ENCODE peak calls at places on chromosomes 13 and 19, in six cellular contexts. One of them, this sample, is unnamed.

GRCh38 chr19:1655992-1656608 is 3.7 kb upstream of the TCF3 start:
- DNase-seq in fibroblast of mammary gland: no peak
- DNase-seq in progenitor cell of endocrine pancreas: no peak
- DNase-seq in mucosa of descending colon: peak
- DNase-seq in cardiac fibroblast: no peak
- DNase-seq in body of pancreas: no peak
- DNase-seq in this sample: no peak

GRCh38 chr19:41682437-41682836 is 5.6 kb downstream of the CEACAM7 start:
- DNase-seq in fibroblast of mammary gland: no peak
- DNase-seq in cardiac fibroblast: no peak
- DNase-seq in progenitor cell of endocrine pancreas: no peak
- DNase-seq in mucosa of descending colon: peak
- DNase-seq in body of pancreas: no peak
- DNase-seq in this sample: peak

GRCh38 chr19:53019684-53020083 is 6.0 kb downstream of the ERVV-1 start:
- DNase-seq in mucosa of descending colon: no peak
- DNase-seq in body of pancreas: no peak
- DNase-seq in progenitor cell of endocrine pancreas: no peak
- DNase-seq in fibroblast of mammary gland: no peak
- DNase-seq in cardiac fibroblast: no peak
- DNase-seq in this sample: no peak

GRCh38 chr19:6740589-6741348 is 1.3 kb downstream of the TRIP10 start:
- DNase-seq in fibroblast of mammary gland: peak
- DNase-seq in cardiac fibroblast: peak
- DNase-seq in body of pancreas: peak
- DNase-seq in progenitor cell of endocrine pancreas: peak
- DNase-seq in mucosa of descending colon: peak
- DNase-seq in this sample: peak

GRCh38 chr19:30374791-30375650 is 2.8 kb downstream of the ZNF536 start:
- DNase-seq in progenitor cell of endocrine pancreas: no peak
- DNase-seq in fibroblast of mammary gland: no peak
- DNase-seq in mucosa of descending colon: no peak
- DNase-seq in body of pancreas: no peak
- DNase-seq in cardiac fibroblast: no peak
- DNase-seq in this sample: no peak

GRCh38 chr13:109332501-109333499 is 453.6 kb downstream of the IRS2 start:
- DNase-seq in mucosa of descending colon: no peak
- DNase-seq in progenitor cell of endocrine pancreas: no peak
- DNase-seq in fibroblast of mammary gland: no peak
- DNase-seq in body of pancreas: no peak
- DNase-seq in cardiac fibroblast: no peak
- DNase-seq in this sample: peak

GRCh38 chr13:74205313-74205690 is 71.1 kb upstream of the KLF12 start:
- DNase-seq in progenitor cell of endocrine pancreas: no peak
- DNase-seq in cardiac fibroblast: no peak
- DNase-seq in fibroblast of mammary gland: no peak
- DNase-seq in body of pancreas: no peak
- DNase-seq in mucosa of descending colon: no peak
- DNase-seq in this sample: no peak

GRCh38 chr13:43364210-43365041 is 341.0 kb downstream of the DNAJC15 start:
- DNase-seq in cardiac fibroblast: peak
- DNase-seq in mucosa of descending colon: no peak
- DNase-seq in fibroblast of mammary gland: peak
- DNase-seq in body of pancreas: no peak
- DNase-seq in progenitor cell of endocrine pancreas: no peak
- DNase-seq in this sample: no peak

GRCh38 chr13:39575641-39576238 is 27.3 kb downstream of the LHFPL6 start:
- DNase-seq in cardiac fibroblast: no peak
- DNase-seq in mucosa of descending colon: no peak
- DNase-seq in progenitor cell of endocrine pancreas: no peak
- DNase-seq in body of pancreas: no peak
- DNase-seq in fibroblast of mammary gland: no peak
- DNase-seq in this sample: no peak

GRCh38 chr13:59038824-59039223 is 1124.9 kb downstream of the DIAPH3 start:
- DNase-seq in body of pancreas: no peak
- DNase-seq in fibroblast of mammary gland: no peak
- DNase-seq in progenitor cell of endocrine pancreas: no peak
- DNase-seq in mucosa of descending colon: no peak
- DNase-seq in cardiac fibroblast: no peak
- DNase-seq in this sample: no peak

GRCh38 chr13:24215732-24216131 is 55.2 kb downstream of the SPATA13 start:
- DNase-seq in progenitor cell of endocrine pancreas: no peak
- DNase-seq in body of pancreas: peak
- DNase-seq in fibroblast of mammary gland: peak
- DNase-seq in cardiac fibroblast: peak
- DNase-seq in mucosa of descending colon: no peak
- DNase-seq in this sample: no peak

GRCh38 chr13:63490149-63490548 is 2074.5 kb upstream of the PCDH20 start:
- DNase-seq in progenitor cell of endocrine pancreas: no peak
- DNase-seq in fibroblast of mammary gland: no peak
- DNase-seq in mucosa of descending colon: no peak
- DNase-seq in cardiac fibroblast: no peak
- DNase-seq in body of pancreas: no peak
- DNase-seq in this sample: no peak

GRCh38 chr13:45016792-45017425 is 27.6 kb downstream of the GPALPP1 start:
- DNase-seq in cardiac fibroblast: no peak
- DNase-seq in body of pancreas: no peak
- DNase-seq in progenitor cell of endocrine pancreas: no peak
- DNase-seq in fibroblast of mammary gland: no peak
- DNase-seq in mucosa of descending colon: no peak
- DNase-seq in this sample: no peak

GRCh38 chr13:114015608-114016295 is 41.9 kb upstream of the C13orf46 start:
- DNase-seq in body of pancreas: no peak
- DNase-seq in progenitor cell of endocrine pancreas: no peak
- DNase-seq in fibroblast of mammary gland: peak
- DNase-seq in mucosa of descending colon: peak
- DNase-seq in cardiac fibroblast: peak
- DNase-seq in this sample: peak

GRCh38 chr13:97535619-97536018 is 101.7 kb downstream of the RAP2A start:
- DNase-seq in cardiac fibroblast: peak
- DNase-seq in fibroblast of mammary gland: peak
- DNase-seq in mucosa of descending colon: no peak
- DNase-seq in progenitor cell of endocrine pancreas: no peak
- DNase-seq in body of pancreas: no peak
- DNase-seq in this sample: no peak

GRCh38 chr19:32877323-32877912 is 7.9 kb upstream of the SLC7A9 start:
- DNase-seq in progenitor cell of endocrine pancreas: no peak
- DNase-seq in fibroblast of mammary gland: no peak
- DNase-seq in cardiac fibroblast: no peak
- DNase-seq in body of pancreas: no peak
- DNase-seq in mucosa of descending colon: peak
- DNase-seq in this sample: no peak

GRCh38 chr19:1923319-1923718 is 17.7 kb upstream of the CSNK1G2 start:
- DNase-seq in fibroblast of mammary gland: no peak
- DNase-seq in progenitor cell of endocrine pancreas: no peak
- DNase-seq in body of pancreas: no peak
- DNase-seq in mucosa of descending colon: no peak
- DNase-seq in cardiac fibroblast: no peak
- DNase-seq in this sample: no peak

GRCh38 chr13:24180743-24181384 is 20.3 kb downstream of the SPATA13 start:
- DNase-seq in cardiac fibroblast: no peak
- DNase-seq in body of pancreas: no peak
- DNase-seq in fibroblast of mammary gland: peak
- DNase-seq in progenitor cell of endocrine pancreas: no peak
- DNase-seq in mucosa of descending colon: no peak
- DNase-seq in this sample: no peak

GRCh38 chr19:17944301-17944700 is 11.5 kb downstream of the CCDC124 start:
- DNase-seq in body of pancreas: no peak
- DNase-seq in mucosa of descending colon: no peak
- DNase-seq in cardiac fibroblast: peak
- DNase-seq in fibroblast of mammary gland: peak
- DNase-seq in progenitor cell of endocrine pancreas: no peak
- DNase-seq in this sample: no peak

GRCh38 chr19:686589-687297 is 8.5 kb downstream of the PRSS57 start:
- DNase-seq in body of pancreas: no peak
- DNase-seq in progenitor cell of endocrine pancreas: no peak
- DNase-seq in mucosa of descending colon: no peak
- DNase-seq in cardiac fibroblast: no peak
- DNase-seq in fibroblast of mammary gland: no peak
- DNase-seq in this sample: no peak

GRCh38 chr13:78978381-78978998 is 319.5 kb upstream of the OBI1 start:
- DNase-seq in body of pancreas: peak
- DNase-seq in mucosa of descending colon: no peak
- DNase-seq in cardiac fibroblast: peak
- DNase-seq in fibroblast of mammary gland: peak
- DNase-seq in progenitor cell of endocrine pancreas: no peak
- DNase-seq in this sample: peak

GRCh38 chr13:96044238-96044637 is 9.0 kb downstream of the UGGT2 start:
- DNase-seq in progenitor cell of endocrine pancreas: no peak
- DNase-seq in cardiac fibroblast: no peak
- DNase-seq in body of pancreas: no peak
- DNase-seq in fibroblast of mammary gland: no peak
- DNase-seq in mucosa of descending colon: no peak
- DNase-seq in this sample: no peak

GRCh38 chr19:6238643-6239281 is 41.0 kb downstream of the MLLT1 start:
- DNase-seq in mucosa of descending colon: no peak
- DNase-seq in body of pancreas: peak
- DNase-seq in fibroblast of mammary gland: peak
- DNase-seq in progenitor cell of endocrine pancreas: no peak
- DNase-seq in cardiac fibroblast: peak
- DNase-seq in this sample: no peak

GRCh38 chr19:28217064-28217463 is 995.9 kb downstream of the UQCRFS1 start:
- DNase-seq in mucosa of descending colon: no peak
- DNase-seq in cardiac fibroblast: no peak
- DNase-seq in body of pancreas: no peak
- DNase-seq in progenitor cell of endocrine pancreas: no peak
- DNase-seq in fibroblast of mammary gland: no peak
- DNase-seq in this sample: no peak

GRCh38 chr19:17951151-17952040 is 15.5 kb upstream of the KCNN1 start:
- DNase-seq in body of pancreas: no peak
- DNase-seq in fibroblast of mammary gland: no peak
- DNase-seq in mucosa of descending colon: no peak
- DNase-seq in cardiac fibroblast: no peak
- DNase-seq in progenitor cell of endocrine pancreas: no peak
- DNase-seq in this sample: no peak

DNA sequence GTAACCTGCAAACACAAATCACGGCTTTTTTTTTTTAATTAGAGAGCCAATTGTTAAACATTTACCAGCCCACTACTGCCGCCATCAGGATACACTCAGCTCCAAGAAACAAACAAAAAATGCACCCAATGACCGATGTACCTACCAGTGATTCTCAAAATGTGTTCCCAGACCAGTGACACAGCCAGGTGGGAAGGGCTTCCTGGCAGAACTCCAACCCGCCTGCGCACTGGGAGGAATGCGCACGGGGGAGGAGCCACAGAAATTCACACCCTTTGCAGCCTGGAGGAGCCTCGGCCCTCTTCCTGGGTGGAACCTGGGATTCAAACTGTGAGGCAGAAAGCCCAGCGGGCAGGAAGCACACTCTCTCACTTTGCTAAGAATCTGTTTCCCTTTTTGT is 255.9 kb downstream of the TBC1D4 start:
- DNase-seq in body of pancreas: no peak
- DNase-seq in progenitor cell of endocrine pancreas: no peak
- DNase-seq in mucosa of descending colon: no peak
- DNase-seq in cardiac fibroblast: no peak
- DNase-seq in fibroblast of mammary gland: peak
- DNase-seq in this sample: no peak
- TF ChIP-seq CTCF in body of pancreas: no peak
- TF ChIP-seq CTCF in progenitor cell of endocrine pancreas: no peak
- TF ChIP-seq CTCF in mucosa of descending colon: no peak
- TF ChIP-seq CTCF in cardiac fibroblast: no peak
- TF ChIP-seq CTCF in fibroblast of mammary gland: no peak
- TF ChIP-seq CTCF in this sample: no peak

GRCh38 chr19:47003611-47003935 is 16.1 kb upstream of the NPAS1 start:
- DNase-seq in progenitor cell of endocrine pancreas: no peak
- DNase-seq in cardiac fibroblast: no peak
- DNase-seq in fibroblast of mammary gland: no peak
- DNase-seq in body of pancreas: no peak
- DNase-seq in mucosa of descending colon: no peak
- DNase-seq in this sample: no peak

GRCh38 chr19:47002853-47003610 is 16.6 kb upstream of the NPAS1 start:
- DNase-seq in cardiac fibroblast: no peak
- DNase-seq in body of pancreas: no peak
- DNase-seq in fibroblast of mammary gland: no peak
- DNase-seq in progenitor cell of endocrine pancreas: no peak
- DNase-seq in mucosa of descending colon: no peak
- DNase-seq in this sample: no peak

GRCh38 chr19:47001584-47001983 is 18.1 kb upstream of the NPAS1 start:
- DNase-seq in fibroblast of mammary gland: no peak
- DNase-seq in mucosa of descending colon: no peak
- DNase-seq in cardiac fibroblast: no peak
- DNase-seq in body of pancreas: no peak
- DNase-seq in progenitor cell of endocrine pancreas: no peak
- DNase-seq in this sample: no peak

GRCh38 chr19:47004012-47004465 is 15.6 kb upstream of the NPAS1 start:
- DNase-seq in body of pancreas: no peak
- DNase-seq in cardiac fibroblast: no peak
- DNase-seq in fibroblast of mammary gland: no peak
- DNase-seq in progenitor cell of endocrine pancreas: no peak
- DNase-seq in mucosa of descending colon: no peak
- DNase-seq in this sample: no peak

GRCh38 chr19:47002106-47002766 is 17.4 kb upstream of the NPAS1 start:
- DNase-seq in body of pancreas: no peak
- DNase-seq in mucosa of descending colon: no peak
- DNase-seq in fibroblast of mammary gland: no peak
- DNase-seq in cardiac fibroblast: no peak
- DNase-seq in progenitor cell of endocrine pancreas: no peak
- DNase-seq in this sample: peak
- TF ChIP-seq CTCF in body of pancreas: no peak
- TF ChIP-seq CTCF in mucosa of descending colon: no peak
- TF ChIP-seq CTCF in fibroblast of mammary gland: no peak
- TF ChIP-seq CTCF in cardiac fibroblast: no peak
- TF ChIP-seq CTCF in progenitor cell of endocrine pancreas: no peak
- TF ChIP-seq CTCF in this sample: peak

DNA sequence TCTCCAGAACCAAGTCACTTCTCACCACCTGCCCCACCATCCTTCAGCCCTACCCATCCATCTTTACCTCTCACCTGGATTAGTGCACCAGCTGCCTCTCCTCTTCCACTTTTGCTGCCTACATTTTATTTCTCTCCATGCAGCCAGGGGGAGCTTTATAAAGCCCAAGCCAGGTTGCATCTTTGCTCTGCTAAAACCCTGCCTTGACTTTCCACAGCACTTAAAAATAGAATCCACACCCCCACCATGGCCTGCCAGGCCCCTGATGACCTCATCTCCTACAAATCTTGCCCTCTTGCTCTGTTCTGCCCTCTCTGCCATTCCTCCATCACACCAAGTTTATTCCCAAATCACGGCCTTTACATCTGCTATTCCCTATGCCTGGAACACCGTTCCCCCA is 1.8 kb downstream of the HOOK2 start:
- DNase-seq in fibroblast of mammary gland: peak
- DNase-seq in body of pancreas: no peak
- DNase-seq in cardiac fibroblast: peak
- DNase-seq in progenitor cell of endocrine pancreas: no peak
- DNase-seq in mucosa of descending colon: no peak
- DNase-seq in this sample: no peak
- TF ChIP-seq CTCF in fibroblast of mammary gland: peak
- TF ChIP-seq CTCF in body of pancreas: no peak
- TF ChIP-seq CTCF in cardiac fibroblast: peak
- TF ChIP-seq CTCF in progenitor cell of endocrine pancreas: no peak
- TF ChIP-seq CTCF in mucosa of descending colon: no peak
- TF ChIP-seq CTCF in this sample: no peak

DNA sequence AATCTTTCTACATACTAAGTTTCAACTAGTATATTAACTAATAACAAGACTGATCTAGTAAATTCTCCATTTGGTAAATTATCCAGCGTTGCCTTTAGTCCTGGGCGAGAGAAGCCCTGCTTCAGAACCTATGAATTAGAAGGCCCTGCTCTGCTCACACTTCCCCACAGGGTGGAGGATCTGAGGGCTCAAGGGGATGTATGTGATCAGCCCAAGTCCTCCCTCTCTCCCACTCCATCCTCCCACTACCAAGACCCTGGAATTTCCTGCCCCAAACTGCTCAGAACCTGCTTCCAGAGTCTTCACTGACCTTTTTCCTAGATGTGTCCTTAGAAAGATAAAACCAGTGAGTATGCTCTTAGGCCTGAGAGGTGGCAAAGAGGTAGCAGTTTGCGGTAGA is 91.6 kb downstream of the WDFY2 start:
- DNase-seq in cardiac fibroblast: no peak
- DNase-seq in body of pancreas: no peak
- DNase-seq in progenitor cell of endocrine pancreas: no peak
- DNase-seq in fibroblast of mammary gland: no peak
- DNase-seq in mucosa of descending colon: no peak
- DNase-seq in this sample: no peak
- TF ChIP-seq CTCF in cardiac fibroblast: no peak
- TF ChIP-seq CTCF in body of pancreas: no peak
- TF ChIP-seq CTCF in progenitor cell of endocrine pancreas: no peak
- TF ChIP-seq CTCF in fibroblast of mammary gland: no peak
- TF ChIP-seq CTCF in mucosa of descending colon: no peak
- TF ChIP-seq CTCF in this sample: no peak